ENCODE peak calls at places on chromosomes 11 and 22, in nine cellular contexts. K is iris pigment epithelial cell; J is dermis blood vessel endothelial cell; D is activated naive CD4-positive, alpha-beta T cell; C is CD8-positive, alpha-beta memory T cell; L is body of pancreas; Y is mucosa of gallbladder; I is skeletal muscle cell; Z is sciatic nerve. S is an unnamed sample.

GRCh38 chr11:68868221-68868620 is 26.5 kb upstream of the CPT1A start:
- DNase-seq in K (no peak), J (no peak), D (no peak), C (no peak), L (no peak), Y (no peak), I (no peak), Z (no peak), S (no peak)

GRCh38 chr11:126840201-126840886 is 160.2 kb downstream of the KIRREL3 start:
- DNase-seq in K (no peak), J (no peak), D (no peak), C (no peak), L (no peak), Y (no peak), I (no peak), Z (no peak), S (no peak)

GRCh38 chr11:11459578-11459977 is 106.5 kb upstream of the CSNK2A3 start:
- DNase-seq in K (no peak), J (no peak), D (no peak), C (no peak), L (no peak), Y (no peak), I (no peak), Z (no peak), S (no peak)

GRCh38 chr22:50606126-50606525 is 5.5 kb downstream of the MAPK8IP2 start:
- DNase-seq in K (no peak), J (no peak), D (no peak), C (no peak), L (no peak), Y (no peak), I (no peak), Z (no peak), S (no peak)

GRCh38 chr22:48574776-48575566 is 1252.7 kb downstream of the BRD1 start:
- DNase-seq in K (peak), J (peak), D (no peak), C (no peak), L (peak), Y (peak), I (no peak), Z (peak), S (no peak)

GRCh38 chr22:43829904-43830851 is 18.1 kb upstream of the EFCAB6 start:
- DNase-seq in K (no peak), J (no peak), D (no peak), C (no peak), L (peak), Y (no peak), I (peak), Z (peak), S (no peak)

GRCh38 chr11:65571940-65572339 is 398 bp upstream of the FAM89B start:
- DNase-seq in K (peak), J (peak), D (no peak), C (no peak), L (peak), Y (no peak), I (no peak), Z (no peak), S (peak)

GRCh38 chr22:44428941-44429615 is 69.0 kb downstream of the RTL6 start:
- DNase-seq in K (no peak), J (no peak), D (no peak), C (no peak), L (no peak), Y (no peak), I (no peak), Z (peak), S (no peak)

GRCh38 chr11:59216654-59217640 is 4.2 kb upstream of the MPEG1 start:
- DNase-seq in K (peak), J (peak), D (no peak), C (no peak), L (peak), Y (peak), I (peak), Z (no peak), S (no peak)

GRCh38 chr22:46578824-46579561 is 41.2 kb upstream of the GRAMD4 start:
- DNase-seq in K (peak), J (no peak), D (no peak), C (no peak), L (peak), Y (no peak), I (no peak), Z (peak), S (no peak)

GRCh38 chr11:110305169-110306018 is 9.0 kb upstream of the RDX start:
- DNase-seq in K (peak), J (peak), D (no peak), C (no peak), L (no peak), Y (no peak), I (no peak), Z (no peak), S (peak)

GRCh38 chr11:111388842-111389241 is 9.8 kb upstream of the POU2AF1 start:
- DNase-seq in K (no peak), J (no peak), D (no peak), C (no peak), L (no peak), Y (no peak), I (no peak), Z (no peak), S (no peak)

GRCh38 chr11:129815596-129816461 is at the start of gene TMEM45B:
- DNase-seq in K (no peak), J (peak), D (no peak), C (peak), L (peak), Y (peak), I (no peak), Z (no peak), S (no peak)

GRCh38 chr22:36856121-36856791 is 4.5 kb upstream of the NCF4 start:
- DNase-seq in K (peak), J (peak), D (peak), C (peak), L (peak), Y (peak), I (peak), Z (peak), S (peak)

GRCh38 chr22:19943665-19944026 is 2.0 kb upstream of the TXNRD2 start:
- DNase-seq in K (peak), J (peak), D (no peak), C (no peak), L (no peak), Y (no peak), I (peak), Z (no peak), S (no peak)

GRCh38 chr11:60924906-60925684 is 835 bp downstream of the TMEM132A start:
- DNase-seq in K (no peak), J (no peak), D (no peak), C (no peak), L (no peak), Y (no peak), I (no peak), Z (no peak), S (no peak)

GRCh38 chr22:38132794-38133193 is 22.3 kb upstream of the BAIAP2L2 start:
- DNase-seq in K (no peak), J (no peak), D (no peak), C (no peak), L (no peak), Y (no peak), I (no peak), Z (peak), S (no peak)

GRCh38 chr11:61775606-61776554 is 16.5 kb downstream of the TMEM258 start:
- DNase-seq in K (no peak), J (no peak), D (no peak), C (peak), L (no peak), Y (no peak), I (no peak), Z (no peak), S (no peak)

GRCh38 chr11:67006029-67006884 is 16.7 kb upstream of the SYT12 start:
- DNase-seq in K (no peak), J (peak), D (no peak), C (no peak), L (no peak), Y (no peak), I (no peak), Z (peak), S (no peak)

GRCh38 chr11:46112961-46113617 is 8.2 kb downstream of the PHF21A start:
- DNase-seq in K (peak), J (peak), D (no peak), C (peak), L (peak), Y (peak), I (peak), Z (no peak), S (peak)

GRCh38 chr11:103183981-103184592 is 74.9 kb downstream of the DYNC2H1 start:
- DNase-seq in K (peak), J (no peak), D (no peak), C (no peak), L (no peak), Y (no peak), I (no peak), Z (no peak), S (no peak)

GRCh38 chr11:27995082-27995481 is 112.9 kb downstream of the KIF18A start:
- DNase-seq in K (peak), J (no peak), D (no peak), C (no peak), L (no peak), Y (no peak), I (no peak), Z (no peak), S (no peak)

GRCh38 chr11:3202305-3202704 is 16.3 kb downstream of the MRGPRG start:
- DNase-seq in K (no peak), J (no peak), D (no peak), C (no peak), L (no peak), Y (no peak), I (no peak), Z (no peak), S (no peak)

GRCh38 chr11:6875761-6876160 is 664 bp upstream of the OR10A4 start:
- DNase-seq in K (no peak), J (no peak), D (no peak), C (no peak), L (no peak), Y (no peak), I (no peak), Z (no peak), S (no peak)

GRCh38 chr11:83011333-83012167 is 60.1 kb downstream of the RAB30 start:
- DNase-seq in K (no peak), J (peak), D (no peak), C (no peak), L (peak), Y (no peak), I (no peak), Z (no peak), S (peak)

GRCh38 chr22:37176464-37177061 is 11.5 kb downstream of the C1QTNF6 start:
- DNase-seq in K (peak), J (peak), D (no peak), C (no peak), L (peak), Y (peak), I (peak), Z (peak), S (peak)

GRCh38 chr11:76263166-76263565 is 56.9 kb upstream of the WNT11 start:
- DNase-seq in K (no peak), J (no peak), D (no peak), C (no peak), L (no peak), Y (no peak), I (no peak), Z (no peak), S (no peak)

GRCh38 chr11:91653091-91653754 is 571.4 kb upstream of the FAT3 start:
- DNase-seq in K (no peak), J (no peak), D (no peak), C (no peak), L (no peak), Y (no peak), I (peak), Z (no peak), S (no peak)

GRCh38 chr11:67422894-67423293 is 5.4 kb upstream of the RPS6KB2 start:
- DNase-seq in K (no peak), J (no peak), D (no peak), C (no peak), L (no peak), Y (no peak), I (no peak), Z (no peak), S (no peak)

GRCh38 chr11:82864268-82864667 is 36.0 kb downstream of the PRCP start:
- DNase-seq in K (peak), J (peak), D (no peak), C (no peak), L (peak), Y (peak), I (no peak), Z (peak), S (peak)

GRCh38 chr11:64996710-64997380 is at the start of gene BATF2:
- DNase-seq in K (peak), J (peak), D (no peak), C (no peak), L (peak), Y (peak), I (no peak), Z (peak), S (peak)

GRCh38 chr11:121318848-121319834 is 26.6 kb downstream of the SC5D start:
- DNase-seq in K (peak), J (peak), D (no peak), C (peak), L (peak), Y (peak), I (peak), Z (no peak), S (peak)

GRCh38 chr11:21783954-21784353 is 408.9 kb upstream of the ANO5 start:
- DNase-seq in K (no peak), J (no peak), D (no peak), C (no peak), L (no peak), Y (no peak), I (no peak), Z (no peak), S (no peak)

GRCh38 chr11:27444801-27445215 is 27.8 kb downstream of the LGR4 start:
- DNase-seq in K (no peak), J (no peak), D (no peak), C (no peak), L (no peak), Y (no peak), I (no peak), Z (no peak), S (no peak)